ENCODE peak calls at places on chromosome 21, in six cellular contexts. X is MM.1S, D is GM13976, V is RWPE1, O is mesothelial cell of epicardium, S is nephron progenitor cell. J is an unnamed sample.

GRCh38 chr21:14523234-14523633 is 22.9 kb downstream of the SAMSN1 start:
- DNase-seq in X (peak), V (no peak), S (no peak), O (no peak), D (peak), J (peak)

GRCh38 chr21:46641656-46642055 is 6.2 kb downstream of the PRMT2 start:
- DNase-seq in X (no peak), D (no peak), O (no peak), V (no peak), S (no peak), J (no peak)

GRCh38 chr21:33949516-33950424 is 34.2 kb upstream of the ATP5PO start:
- DNase-seq in X (peak), O (no peak), V (no peak), S (no peak), D (no peak), J (no peak)

GRCh38 chr21:33821580-33822322 is 93.9 kb downstream of the ATP5PO start:
- DNase-seq in O (no peak), X (no peak), V (no peak), S (no peak), D (no peak), J (no peak)

GRCh38 chr21:43191521-43191920 is 22.7 kb downstream of the CRYAA start:
- DNase-seq in O (no peak), V (no peak), D (no peak), X (no peak), S (no peak), J (no peak)

GRCh38 chr21:18951291-18952038 is 547.9 kb upstream of the TMPRSS15 start:
- DNase-seq in O (no peak), X (peak), D (no peak), S (peak), V (no peak), J (no peak)

GRCh38 chr21:35904995-35905972 is 155.0 kb downstream of the SETD4 start:
- DNase-seq in O (no peak), D (no peak), V (no peak), S (no peak), X (no peak), J (no peak)

GRCh38 chr21:18760247-18760646 is 356.7 kb upstream of the TMPRSS15 start:
- DNase-seq in X (no peak), S (no peak), D (no peak), O (no peak), V (no peak), J (no peak)

GRCh38 chr21:29217818-29218252 is 80.9 kb upstream of the BACH1 start:
- DNase-seq in S (no peak), O (no peak), D (no peak), V (peak), X (no peak), J (no peak)

GRCh38 chr21:16084776-16085364 is 355.1 kb downstream of the USP25 start:
- DNase-seq in O (no peak), X (no peak), S (no peak), D (no peak), V (no peak), J (no peak)

GRCh38 chr21:32524010-32524719 is 61.2 kb downstream of the TCP10L start:
- DNase-seq in V (peak), X (peak), S (no peak), D (no peak), O (no peak), J (no peak)

GRCh38 chr21:35257413-35257812 is 208.3 kb upstream of the RUNX1 start:
- DNase-seq in S (no peak), D (no peak), O (no peak), V (peak), X (no peak), J (no peak)

GRCh38 chr21:42291751-42292562 is 23.3 kb downstream of the TFF3 start:
- DNase-seq in S (no peak), X (no peak), V (no peak), O (no peak), D (no peak), J (no peak)

GRCh38 chr21:32186843-32187242 is 92.0 kb downstream of the MIS18A start:
- DNase-seq in V (no peak), X (no peak), O (no peak), S (no peak), D (no peak), J (no peak)

GRCh38 chr21:46622226-46622625 is 13.2 kb upstream of the PRMT2 start:
- DNase-seq in V (no peak), D (no peak), X (no peak), O (no peak), S (no peak), J (no peak)

GRCh38 chr21:31983120-31983519 is 110.3 kb downstream of the HUNK start:
- DNase-seq in X (no peak), S (no peak), O (no peak), D (no peak), V (no peak), J (no peak)

DNA sequence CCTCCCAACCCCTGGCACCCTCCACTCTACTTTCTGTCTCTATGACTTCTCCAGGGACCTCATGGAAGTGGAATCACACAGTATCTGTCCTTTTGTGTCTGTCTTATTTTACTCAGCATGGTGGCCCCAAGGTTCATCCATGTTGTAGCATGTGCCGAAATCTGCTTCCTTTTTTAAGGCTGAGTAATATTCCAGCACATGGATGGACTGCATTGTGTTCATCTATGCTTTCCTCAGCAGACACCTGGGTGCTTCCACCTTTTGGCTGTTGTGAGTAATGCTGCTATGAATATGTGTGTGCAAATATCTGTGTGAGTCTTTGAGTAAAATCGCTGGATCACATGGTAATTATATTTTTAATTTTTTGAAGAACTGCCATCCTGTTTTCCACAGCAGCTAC is 1.6 kb upstream of the PFKL start:
- DNase-seq in V (no peak), S (no peak), D (no peak), O (no peak), X (peak), J (no peak)
- TF ChIP-seq CTCF in V (no peak), S (no peak), D (peak), O (no peak), X (peak), J (peak)

GRCh38 chr21:27564684-27565280 is 597.9 kb upstream of the ADAMTS5 start:
- DNase-seq in V (peak), O (no peak), S (peak), X (peak), D (no peak), J (no peak)
- TF ChIP-seq CTCF in V (peak), O (peak), S (peak), X (peak), D (no peak), J (peak)

GRCh38 chr21:44800103-44800502 is 1.5 kb downstream of the UBE2G2 start:
- DNase-seq in S (no peak), X (no peak), D (no peak), V (peak), O (no peak), J (no peak)
- TF ChIP-seq CTCF in S (no peak), X (no peak), D (no peak), V (peak), O (peak), J (peak)

DNA sequence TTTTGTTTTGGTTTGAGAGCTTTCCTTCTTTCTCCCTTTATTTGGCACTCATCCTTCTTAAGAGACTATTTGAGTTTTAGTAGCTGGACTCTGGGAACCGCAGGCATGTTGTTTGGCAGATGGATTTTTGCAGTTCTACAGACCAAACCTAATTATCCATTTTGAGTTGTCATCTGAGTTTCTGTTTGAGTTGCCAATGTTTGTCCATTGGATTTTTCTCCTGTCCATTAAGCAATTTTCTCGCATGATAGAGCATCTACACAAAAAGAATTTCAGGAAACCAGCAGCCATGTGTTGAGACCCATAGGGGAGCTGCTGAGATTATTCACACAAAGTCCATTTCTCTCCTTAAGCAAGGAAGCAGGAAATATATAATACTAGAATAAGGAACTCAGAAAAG is 17.2 kb upstream of the CXADR start:
- DNase-seq in D (no peak), V (no peak), S (no peak), O (no peak), X (no peak), J (no peak)
- TF ChIP-seq CTCF in D (no peak), V (no peak), S (no peak), O (no peak), X (no peak), J (no peak)

GRCh38 chr21:39542736-39543135 is 70.0 kb upstream of the B3GALT5 start:
- DNase-seq in X (no peak), S (no peak), V (no peak), O (no peak), D (no peak), J (no peak)

GRCh38 chr21:39546522-39546921 is 66.2 kb upstream of the B3GALT5 start:
- DNase-seq in X (no peak), D (no peak), V (no peak), O (no peak), S (no peak), J (no peak)
- TF ChIP-seq CTCF in X (no peak), D (no peak), V (no peak), O (no peak), S (no peak), J (no peak)

GRCh38 chr21:30268608-30269197 is 14.0 kb downstream of the KRTAP24-1 start:
- DNase-seq in D (no peak), O (no peak), S (no peak), X (peak), V (no peak), J (no peak)
- TF ChIP-seq CTCF in D (no peak), O (no peak), S (no peak), X (peak), V (no peak), J (no peak)

GRCh38 chr21:38699048-38699447 is 106.7 kb upstream of the ETS2 start:
- DNase-seq in S (peak), D (no peak), O (no peak), X (no peak), V (no peak), J (no peak)
- TF ChIP-seq CTCF in S (no peak), D (no peak), O (no peak), X (no peak), V (no peak), J (no peak)